ENCODE peak calls at places on chromosomes 11 and 22, in eight cellular contexts. N is posterior vena cava; O is pulmonary artery endothelial cell; E is midbrain; R is C1 segment of cervical spinal cord; I is activated CD4-positive, CD25-positive, alpha-beta regulatory T cell; K is PC-3; C is endothelial cell. H is an unnamed sample.
A peak's percentile ranks its signal among the peaks of the same experiment; 100 is the strongest.

GRCh38 chr11:18312012-18312411 is 9.9 kb downstream of the HPS5 start:
- DNase-seq in R (no peak), N (no peak), O (no peak), K (no peak), C (no peak), I (no peak), E (no peak), H (peak; percentile 60)

GRCh38 chr11:68022531-68022930 is 8.0 kb upstream of the NDUFS8 start:
- DNase-seq in E (no peak), R (no peak), O (no peak), K (no peak), N (no peak), C (no peak), I (no peak), H (no peak)

GRCh38 chr22:20026204-20026908 is 5.4 kb downstream of the TANGO2 start:
- DNase-seq in I (no peak), N (peak; percentile 29), C (no peak), R (no peak), O (no peak), E (peak; percentile 43), K (no peak), H (no peak)

GRCh38 chr11:115324569-115325432 is 179.4 kb downstream of the CADM1 start:
- DNase-seq in O (no peak), R (peak; percentile 7), I (no peak), K (peak; percentile 54), E (peak; percentile 78), C (peak; percentile 17), N (no peak), H (peak; percentile 65)

GRCh38 chr11:104772806-104773241 is 125.4 kb downstream of the CASP12 start:
- DNase-seq in E (no peak), I (no peak), R (no peak), O (peak; percentile 59), N (no peak), K (peak; percentile 93), C (no peak), H (peak; percentile 77)

GRCh38 chr11:64007160-64007628 is 21.0 kb downstream of the OTUB1 start:
- DNase-seq in I (no peak), E (no peak), K (peak; percentile 56), N (no peak), O (no peak), C (no peak), R (no peak), H (peak; percentile 74)

GRCh38 chr11:119691020-119691666 is 37.9 kb downstream of the NECTIN1 start:
- DNase-seq in R (no peak), C (no peak), N (no peak), O (no peak), E (no peak), K (no peak), I (no peak), H (no peak)

GRCh38 chr11:134988495-134988894 is 576.5 kb upstream of the B3GAT1 start:
- DNase-seq in O (no peak), K (no peak), E (no peak), I (no peak), C (no peak), N (no peak), R (no peak), H (no peak)

GRCh38 chr11:125910450-125910849 is 6.1 kb downstream of the DDX25 start:
- DNase-seq in R (no peak), O (no peak), C (no peak), K (peak; percentile 8), I (no peak), E (no peak), N (no peak), H (no peak)

GRCh38 chr11:9005087-9005486 is 1.3 kb upstream of the NRIP3 start:
- DNase-seq in I (no peak), N (no peak), K (no peak), O (no peak), E (no peak), C (no peak), R (no peak), H (no peak)

GRCh38 chr11:112977620-112978212 is 16.5 kb downstream of the NCAM1 start:
- DNase-seq in K (no peak), O (no peak), I (no peak), R (no peak), C (no peak), E (peak; percentile 89), N (no peak), H (peak; percentile 22)

GRCh38 chr11:84800755-84801346 is 826.3 kb downstream of the DLG2 start:
- DNase-seq in O (no peak), K (peak; percentile 83), N (no peak), I (no peak), R (no peak), C (peak; percentile 22), E (peak; percentile 17), H (peak; percentile 48)

GRCh38 chr22:26735019-26735409 is 77.6 kb downstream of the MIAT start:
- DNase-seq in N (no peak), R (no peak), E (no peak), K (no peak), O (no peak), I (no peak), C (no peak), H (no peak)

GRCh38 chr11:94734563-94735275 is 33.4 kb upstream of the AMOTL1 start:
- DNase-seq in C (no peak), E (no peak), O (no peak), K (peak; percentile 76), R (no peak), N (no peak), I (no peak), H (no peak)

GRCh38 chr11:130874955-130875531 is 41.2 kb downstream of the SNX19 start:
- DNase-seq in I (no peak), K (no peak), E (peak; percentile 75), C (no peak), N (no peak), O (no peak), R (peak; percentile 23), H (no peak)

GRCh38 chr22:43828711-43829447 is 16.8 kb upstream of the EFCAB6 start:
- DNase-seq in R (no peak), O (no peak), E (peak; percentile 43), I (no peak), K (no peak), C (no peak), N (peak; percentile 88), H (peak; percentile 15)